ENCODE peak calls at places on chromosome 16, in ten cellular contexts. D is left colon; U is erythroblast; R is neural progenitor cell; L is GF-D8; A is activated T-helper 9 cell treated with anti-CD3 and anti-CD28 coated beads, Interleukin-2, amount 50 U/mL, for 16 hours; H is foreskin fibroblast; C is GOT3; G is Kasumi-1; E is effector CD4-positive, alpha-beta T cell. S is an unnamed sample.

GRCh38 chr16:17607624-17608023 is 136.9 kb upstream of the XYLT1 start:
- DNase-seq in R (no peak), C (no peak), A (no peak), L (no peak), D (no peak), U (no peak), E (no peak), H (no peak), G (no peak), S (no peak)

GRCh38 chr16:8712589-8713361 is 38.4 kb downstream of the ABAT start:
- DNase-seq in C (no peak), H (peak), R (peak), E (no peak), U (no peak), A (no peak), L (no peak), D (no peak), G (no peak), S (no peak)

GRCh38 chr16:86211800-86212199 is 298.5 kb upstream of the FOXF1 start:
- DNase-seq in G (no peak), D (no peak), L (no peak), E (no peak), U (no peak), H (no peak), A (no peak), R (no peak), C (no peak), S (no peak)

GRCh38 chr16:2474877-2475412 is at the start of gene TBC1D24:
- DNase-seq in D (peak), L (peak), E (peak), R (peak), H (peak), U (peak), A (peak), C (peak), G (peak), S (peak)

GRCh38 chr16:87652799-87653198 is 50.5 kb downstream of the JPH3 start:
- DNase-seq in A (no peak), U (no peak), E (no peak), H (no peak), G (peak), R (no peak), D (no peak), L (no peak), C (no peak), S (no peak)

GRCh38 chr16:20897253-20897896 is 2.8 kb downstream of the DCUN1D3 start:
- DNase-seq in H (peak), C (no peak), D (no peak), L (no peak), E (no peak), A (no peak), G (no peak), R (no peak), U (peak), S (no peak)

GRCh38 chr16:57637424-57637823 is 9.0 kb downstream of the ADGRG1 start:
- DNase-seq in G (no peak), C (no peak), H (no peak), D (no peak), L (no peak), U (no peak), R (peak), A (no peak), E (no peak), S (no peak)

GRCh38 chr16:79707867-79708266 is 107.3 kb upstream of the MAF start:
- DNase-seq in A (no peak), U (no peak), E (no peak), L (no peak), D (peak), H (peak), G (no peak), C (no peak), R (no peak), S (no peak)

GRCh38 chr16:83305092-83305491 is 502.7 kb upstream of the HSBP1 start:
- DNase-seq in L (no peak), G (no peak), D (no peak), E (no peak), R (no peak), U (no peak), H (peak), A (no peak), C (no peak), S (no peak)

GRCh38 chr16:89944773-89945172 is 3.8 kb upstream of the DEF8 start:
- DNase-seq in L (no peak), A (no peak), H (no peak), C (no peak), D (no peak), U (no peak), R (no peak), E (no peak), G (no peak), S (no peak)

GRCh38 chr16:53465606-53466290 is 31.5 kb downstream of the RBL2 start:
- DNase-seq in C (no peak), H (peak), L (no peak), D (no peak), U (peak), A (no peak), G (no peak), R (no peak), E (no peak), S (no peak)

GRCh38 chr16:67674851-67675578 is 8.4 kb downstream of the C16orf86 start:
- DNase-seq in A (no peak), E (no peak), D (no peak), H (no peak), R (no peak), L (no peak), G (no peak), U (no peak), C (no peak), S (no peak)

GRCh38 chr16:78210305-78210704 is 110.9 kb downstream of the WWOX start:
- DNase-seq in R (peak), G (no peak), L (no peak), C (no peak), A (no peak), H (no peak), D (no peak), E (no peak), U (no peak), S (no peak)

GRCh38 chr16:1366060-1366711 is 14.5 kb downstream of the GNPTG start:
- DNase-seq in U (no peak), H (no peak), G (no peak), L (no peak), C (no peak), R (no peak), A (no peak), D (no peak), E (no peak), S (no peak)

GRCh38 chr16:1757714-1758461 is 13.5 kb downstream of the NME3 start:
- DNase-seq in L (no peak), R (no peak), A (no peak), C (no peak), U (no peak), H (no peak), E (no peak), G (no peak), D (peak), S (no peak)